ENCODE peak calls at places on chromosome 20, in ten cellular contexts. One of them, this sample, is unnamed.
A peak's percentile ranks its signal among the peaks of the same experiment; 100 is the strongest.

GRCh38 chr20:23047738-23048214 is 1.7 kb downstream of the THBD start:
- DNase-seq in EL: no peak
- DNase-seq in AG09319: no peak
- DNase-seq in cerebellum: no peak
- DNase-seq in NCI-H510A treated with DMSO at 0.1 percent for 48 hours: peak; percentile 56
- DNase-seq in stimulated activated CD4-positive, alpha-beta T cell treated with anti-CD3 and anti-CD28 coated beads, Interleukin-12 subunit alpha, Interleukin-12 subunit beta, amount 100 ng/mL, for 24 hours: no peak
- DNase-seq in NCI-H774: peak; percentile 55
- DNase-seq in HCT116: no peak
- DNase-seq in lung: no peak
- DNase-seq in activated naive CD8-positive, alpha-beta T cell treated with anti-CD3 and anti-CD28 coated beads, Interleukin-2, amount 50 U/mL, for 24 hours: no peak
- DNase-seq in this sample: no peak

GRCh38 chr20:63896136-63896890 is 1.4 kb downstream of the DNAJC5 start:
- DNase-seq in NCI-H510A treated with DMSO at 0.1 percent for 48 hours: peak; percentile 75
- DNase-seq in stimulated activated CD4-positive, alpha-beta T cell treated with anti-CD3 and anti-CD28 coated beads, Interleukin-12 subunit alpha, Interleukin-12 subunit beta, amount 100 ng/mL, for 24 hours: no peak
- DNase-seq in activated naive CD8-positive, alpha-beta T cell treated with anti-CD3 and anti-CD28 coated beads, Interleukin-2, amount 50 U/mL, for 24 hours: peak; percentile 26
- DNase-seq in HCT116: no peak
- DNase-seq in AG09319: no peak
- DNase-seq in cerebellum: no peak
- DNase-seq in lung: peak; percentile 51
- DNase-seq in EL: peak; percentile 34
- DNase-seq in NCI-H774: peak; percentile 80
- DNase-seq in this sample: peak; percentile 54

GRCh38 chr20:44145131-44145770 is 41.7 kb downstream of the JPH2 start:
- DNase-seq in NCI-H774: no peak
- DNase-seq in NCI-H510A treated with DMSO at 0.1 percent for 48 hours: no peak
- DNase-seq in HCT116: no peak
- DNase-seq in activated naive CD8-positive, alpha-beta T cell treated with anti-CD3 and anti-CD28 coated beads, Interleukin-2, amount 50 U/mL, for 24 hours: no peak
- DNase-seq in EL: no peak
- DNase-seq in stimulated activated CD4-positive, alpha-beta T cell treated with anti-CD3 and anti-CD28 coated beads, Interleukin-12 subunit alpha, Interleukin-12 subunit beta, amount 100 ng/mL, for 24 hours: no peak
- DNase-seq in lung: no peak
- DNase-seq in AG09319: no peak
- DNase-seq in cerebellum: no peak
- DNase-seq in this sample: no peak

GRCh38 chr20:59044796-59045195 is 2.2 kb upstream of the PRELID3B start:
- DNase-seq in EL: no peak
- DNase-seq in NCI-H510A treated with DMSO at 0.1 percent for 48 hours: no peak
- DNase-seq in activated naive CD8-positive, alpha-beta T cell treated with anti-CD3 and anti-CD28 coated beads, Interleukin-2, amount 50 U/mL, for 24 hours: no peak
- DNase-seq in stimulated activated CD4-positive, alpha-beta T cell treated with anti-CD3 and anti-CD28 coated beads, Interleukin-12 subunit alpha, Interleukin-12 subunit beta, amount 100 ng/mL, for 24 hours: no peak
- DNase-seq in NCI-H774: no peak
- DNase-seq in cerebellum: no peak
- DNase-seq in lung: no peak
- DNase-seq in HCT116: no peak
- DNase-seq in AG09319: no peak
- DNase-seq in this sample: no peak

GRCh38 chr20:6231551-6231950 is 108.7 kb upstream of the FERMT1 start:
- DNase-seq in NCI-H510A treated with DMSO at 0.1 percent for 48 hours: no peak
- DNase-seq in HCT116: no peak
- DNase-seq in EL: no peak
- DNase-seq in activated naive CD8-positive, alpha-beta T cell treated with anti-CD3 and anti-CD28 coated beads, Interleukin-2, amount 50 U/mL, for 24 hours: no peak
- DNase-seq in NCI-H774: no peak
- DNase-seq in stimulated activated CD4-positive, alpha-beta T cell treated with anti-CD3 and anti-CD28 coated beads, Interleukin-12 subunit alpha, Interleukin-12 subunit beta, amount 100 ng/mL, for 24 hours: no peak
- DNase-seq in cerebellum: no peak
- DNase-seq in lung: no peak
- DNase-seq in AG09319: no peak
- DNase-seq in this sample: peak; percentile 12

GRCh38 chr20:53574259-53574789 is 19.3 kb downstream of the ZNF217 start:
- DNase-seq in HCT116: no peak
- DNase-seq in NCI-H510A treated with DMSO at 0.1 percent for 48 hours: no peak
- DNase-seq in cerebellum: no peak
- DNase-seq in NCI-H774: no peak
- DNase-seq in stimulated activated CD4-positive, alpha-beta T cell treated with anti-CD3 and anti-CD28 coated beads, Interleukin-12 subunit alpha, Interleukin-12 subunit beta, amount 100 ng/mL, for 24 hours: no peak
- DNase-seq in EL: no peak
- DNase-seq in AG09319: no peak
- DNase-seq in activated naive CD8-positive, alpha-beta T cell treated with anti-CD3 and anti-CD28 coated beads, Interleukin-2, amount 50 U/mL, for 24 hours: no peak
- DNase-seq in lung: no peak
- DNase-seq in this sample: no peak

GRCh38 chr20:5848711-5849505 is 98.7 kb downstream of the SHLD1 start:
- DNase-seq in AG09319: no peak
- DNase-seq in EL: peak; percentile 30
- DNase-seq in NCI-H774: no peak
- DNase-seq in NCI-H510A treated with DMSO at 0.1 percent for 48 hours: peak; percentile 60
- DNase-seq in activated naive CD8-positive, alpha-beta T cell treated with anti-CD3 and anti-CD28 coated beads, Interleukin-2, amount 50 U/mL, for 24 hours: no peak
- DNase-seq in HCT116: no peak
- DNase-seq in lung: no peak
- DNase-seq in stimulated activated CD4-positive, alpha-beta T cell treated with anti-CD3 and anti-CD28 coated beads, Interleukin-12 subunit alpha, Interleukin-12 subunit beta, amount 100 ng/mL, for 24 hours: no peak
- DNase-seq in cerebellum: peak; percentile 86
- DNase-seq in this sample: peak; percentile 76

GRCh38 chr20:6134592-6134991 is 11.8 kb upstream of the FERMT1 start:
- DNase-seq in cerebellum: no peak
- DNase-seq in HCT116: no peak
- DNase-seq in activated naive CD8-positive, alpha-beta T cell treated with anti-CD3 and anti-CD28 coated beads, Interleukin-2, amount 50 U/mL, for 24 hours: no peak
- DNase-seq in lung: no peak
- DNase-seq in EL: no peak
- DNase-seq in AG09319: no peak
- DNase-seq in NCI-H774: no peak
- DNase-seq in stimulated activated CD4-positive, alpha-beta T cell treated with anti-CD3 and anti-CD28 coated beads, Interleukin-12 subunit alpha, Interleukin-12 subunit beta, amount 100 ng/mL, for 24 hours: no peak
- DNase-seq in NCI-H510A treated with DMSO at 0.1 percent for 48 hours: no peak
- DNase-seq in this sample: no peak

GRCh38 chr20:59988141-59988540 is 29.9 kb downstream of the CDH26 start:
- DNase-seq in cerebellum: peak; percentile 5
- DNase-seq in NCI-H774: peak; percentile 39
- DNase-seq in lung: peak; percentile 74
- DNase-seq in stimulated activated CD4-positive, alpha-beta T cell treated with anti-CD3 and anti-CD28 coated beads, Interleukin-12 subunit alpha, Interleukin-12 subunit beta, amount 100 ng/mL, for 24 hours: no peak
- DNase-seq in EL: peak; percentile 9
- DNase-seq in HCT116: peak; percentile 80
- DNase-seq in NCI-H510A treated with DMSO at 0.1 percent for 48 hours: peak; percentile 57
- DNase-seq in AG09319: no peak
- DNase-seq in activated naive CD8-positive, alpha-beta T cell treated with anti-CD3 and anti-CD28 coated beads, Interleukin-2, amount 50 U/mL, for 24 hours: no peak
- DNase-seq in this sample: peak; percentile 78

GRCh38 chr20:41249371-41249770 is 68.2 kb downstream of the ZHX3 start:
- DNase-seq in EL: peak; percentile 86
- DNase-seq in AG09319: peak; percentile 40
- DNase-seq in stimulated activated CD4-positive, alpha-beta T cell treated with anti-CD3 and anti-CD28 coated beads, Interleukin-12 subunit alpha, Interleukin-12 subunit beta, amount 100 ng/mL, for 24 hours: no peak
- DNase-seq in HCT116: no peak
- DNase-seq in lung: no peak
- DNase-seq in NCI-H774: no peak
- DNase-seq in cerebellum: peak; percentile 49
- DNase-seq in activated naive CD8-positive, alpha-beta T cell treated with anti-CD3 and anti-CD28 coated beads, Interleukin-2, amount 50 U/mL, for 24 hours: no peak
- DNase-seq in NCI-H510A treated with DMSO at 0.1 percent for 48 hours: no peak
- DNase-seq in this sample: peak; percentile 80

GRCh38 chr20:23569570-23569969 is 1.3 kb upstream of the CST9L start:
- DNase-seq in activated naive CD8-positive, alpha-beta T cell treated with anti-CD3 and anti-CD28 coated beads, Interleukin-2, amount 50 U/mL, for 24 hours: no peak
- DNase-seq in AG09319: no peak
- DNase-seq in NCI-H510A treated with DMSO at 0.1 percent for 48 hours: no peak
- DNase-seq in HCT116: no peak
- DNase-seq in cerebellum: no peak
- DNase-seq in EL: no peak
- DNase-seq in NCI-H774: no peak
- DNase-seq in stimulated activated CD4-positive, alpha-beta T cell treated with anti-CD3 and anti-CD28 coated beads, Interleukin-12 subunit alpha, Interleukin-12 subunit beta, amount 100 ng/mL, for 24 hours: no peak
- DNase-seq in lung: no peak
- DNase-seq in this sample: no peak

GRCh38 chr20:54267510-54268003 is 59.7 kb downstream of the PFDN4 start:
- DNase-seq in NCI-H774: no peak
- DNase-seq in HCT116: peak; percentile 87
- DNase-seq in NCI-H510A treated with DMSO at 0.1 percent for 48 hours: peak; percentile 4
- DNase-seq in cerebellum: no peak
- DNase-seq in AG09319: no peak
- DNase-seq in stimulated activated CD4-positive, alpha-beta T cell treated with anti-CD3 and anti-CD28 coated beads, Interleukin-12 subunit alpha, Interleukin-12 subunit beta, amount 100 ng/mL, for 24 hours: no peak
- DNase-seq in lung: peak; percentile 32
- DNase-seq in activated naive CD8-positive, alpha-beta T cell treated with anti-CD3 and anti-CD28 coated beads, Interleukin-2, amount 50 U/mL, for 24 hours: no peak
- DNase-seq in EL: no peak
- DNase-seq in this sample: peak; percentile 54

GRCh38 chr20:1341561-1342265 is 12.8 kb upstream of the SDCBP2 start:
- DNase-seq in EL: peak; percentile 61
- DNase-seq in cerebellum: no peak
- DNase-seq in NCI-H774: no peak
- DNase-seq in NCI-H510A treated with DMSO at 0.1 percent for 48 hours: no peak
- DNase-seq in stimulated activated CD4-positive, alpha-beta T cell treated with anti-CD3 and anti-CD28 coated beads, Interleukin-12 subunit alpha, Interleukin-12 subunit beta, amount 100 ng/mL, for 24 hours: no peak
- DNase-seq in HCT116: no peak
- DNase-seq in lung: peak; percentile 20
- DNase-seq in AG09319: no peak
- DNase-seq in activated naive CD8-positive, alpha-beta T cell treated with anti-CD3 and anti-CD28 coated beads, Interleukin-2, amount 50 U/mL, for 24 hours: no peak
- DNase-seq in this sample: no peak

GRCh38 chr20:58242824-58243223 is 14.4 kb upstream of the ANKRD60 start:
- DNase-seq in NCI-H510A treated with DMSO at 0.1 percent for 48 hours: no peak
- DNase-seq in AG09319: no peak
- DNase-seq in NCI-H774: no peak
- DNase-seq in stimulated activated CD4-positive, alpha-beta T cell treated with anti-CD3 and anti-CD28 coated beads, Interleukin-12 subunit alpha, Interleukin-12 subunit beta, amount 100 ng/mL, for 24 hours: no peak
- DNase-seq in lung: no peak
- DNase-seq in HCT116: no peak
- DNase-seq in EL: no peak
- DNase-seq in activated naive CD8-positive, alpha-beta T cell treated with anti-CD3 and anti-CD28 coated beads, Interleukin-2, amount 50 U/mL, for 24 hours: no peak
- DNase-seq in cerebellum: no peak
- DNase-seq in this sample: no peak

GRCh38 chr20:51826372-51826771 is 24.1 kb upstream of the SALL4 start:
- DNase-seq in HCT116: no peak
- DNase-seq in activated naive CD8-positive, alpha-beta T cell treated with anti-CD3 and anti-CD28 coated beads, Interleukin-2, amount 50 U/mL, for 24 hours: no peak
- DNase-seq in NCI-H774: no peak
- DNase-seq in AG09319: no peak
- DNase-seq in NCI-H510A treated with DMSO at 0.1 percent for 48 hours: no peak
- DNase-seq in stimulated activated CD4-positive, alpha-beta T cell treated with anti-CD3 and anti-CD28 coated beads, Interleukin-12 subunit alpha, Interleukin-12 subunit beta, amount 100 ng/mL, for 24 hours: no peak
- DNase-seq in lung: no peak
- DNase-seq in EL: no peak
- DNase-seq in cerebellum: no peak
- DNase-seq in this sample: no peak

GRCh38 chr20:45409531-45410272 is 1.6 kb downstream of the DBNDD2 start:
- DNase-seq in activated naive CD8-positive, alpha-beta T cell treated with anti-CD3 and anti-CD28 coated beads, Interleukin-2, amount 50 U/mL, for 24 hours: no peak
- DNase-seq in stimulated activated CD4-positive, alpha-beta T cell treated with anti-CD3 and anti-CD28 coated beads, Interleukin-12 subunit alpha, Interleukin-12 subunit beta, amount 100 ng/mL, for 24 hours: no peak
- DNase-seq in NCI-H774: no peak
- DNase-seq in NCI-H510A treated with DMSO at 0.1 percent for 48 hours: no peak
- DNase-seq in lung: no peak
- DNase-seq in cerebellum: no peak
- DNase-seq in HCT116: no peak
- DNase-seq in EL: no peak
- DNase-seq in AG09319: no peak
- DNase-seq in this sample: no peak

GRCh38 chr20:47160240-47160639 is 196.3 kb downstream of the ZMYND8 start:
- DNase-seq in AG09319: no peak
- DNase-seq in cerebellum: no peak
- DNase-seq in lung: no peak
- DNase-seq in NCI-H510A treated with DMSO at 0.1 percent for 48 hours: no peak
- DNase-seq in activated naive CD8-positive, alpha-beta T cell treated with anti-CD3 and anti-CD28 coated beads, Interleukin-2, amount 50 U/mL, for 24 hours: no peak
- DNase-seq in stimulated activated CD4-positive, alpha-beta T cell treated with anti-CD3 and anti-CD28 coated beads, Interleukin-12 subunit alpha, Interleukin-12 subunit beta, amount 100 ng/mL, for 24 hours: no peak
- DNase-seq in EL: no peak
- DNase-seq in HCT116: no peak
- DNase-seq in NCI-H774: no peak
- DNase-seq in this sample: no peak

GRCh38 chr20:51379601-51380341 is 162.7 kb downstream of the NFATC2 start:
- DNase-seq in lung: no peak
- DNase-seq in NCI-H774: no peak
- DNase-seq in NCI-H510A treated with DMSO at 0.1 percent for 48 hours: no peak
- DNase-seq in AG09319: no peak
- DNase-seq in stimulated activated CD4-positive, alpha-beta T cell treated with anti-CD3 and anti-CD28 coated beads, Interleukin-12 subunit alpha, Interleukin-12 subunit beta, amount 100 ng/mL, for 24 hours: no peak
- DNase-seq in HCT116: no peak
- DNase-seq in EL: no peak
- DNase-seq in activated naive CD8-positive, alpha-beta T cell treated with anti-CD3 and anti-CD28 coated beads, Interleukin-2, amount 50 U/mL, for 24 hours: no peak
- DNase-seq in cerebellum: no peak
- DNase-seq in this sample: peak; percentile 52

GRCh38 chr20:1417790-1418189 is 24.9 kb upstream of the FKBP1A start:
- DNase-seq in lung: no peak
- DNase-seq in NCI-H510A treated with DMSO at 0.1 percent for 48 hours: no peak
- DNase-seq in EL: no peak
- DNase-seq in AG09319: no peak
- DNase-seq in HCT116: no peak
- DNase-seq in NCI-H774: no peak
- DNase-seq in cerebellum: no peak
- DNase-seq in activated naive CD8-positive, alpha-beta T cell treated with anti-CD3 and anti-CD28 coated beads, Interleukin-2, amount 50 U/mL, for 24 hours: no peak
- DNase-seq in stimulated activated CD4-positive, alpha-beta T cell treated with anti-CD3 and anti-CD28 coated beads, Interleukin-12 subunit alpha, Interleukin-12 subunit beta, amount 100 ng/mL, for 24 hours: no peak
- DNase-seq in this sample: no peak

GRCh38 chr20:25372584-25373336 is 17.9 kb downstream of the ABHD12 start:
- DNase-seq in lung: no peak
- DNase-seq in AG09319: peak; percentile 44
- DNase-seq in activated naive CD8-positive, alpha-beta T cell treated with anti-CD3 and anti-CD28 coated beads, Interleukin-2, amount 50 U/mL, for 24 hours: no peak
- DNase-seq in HCT116: no peak
- DNase-seq in NCI-H510A treated with DMSO at 0.1 percent for 48 hours: no peak
- DNase-seq in cerebellum: no peak
- DNase-seq in stimulated activated CD4-positive, alpha-beta T cell treated with anti-CD3 and anti-CD28 coated beads, Interleukin-12 subunit alpha, Interleukin-12 subunit beta, amount 100 ng/mL, for 24 hours: no peak
- DNase-seq in NCI-H774: no peak
- DNase-seq in EL: peak; percentile 94
- DNase-seq in this sample: peak; percentile 88

GRCh38 chr20:21027569-21027968 is 78.6 kb downstream of the LINC00237 start:
- DNase-seq in EL: peak; percentile 29
- DNase-seq in NCI-H774: no peak
- DNase-seq in AG09319: no peak
- DNase-seq in HCT116: peak; percentile 54
- DNase-seq in activated naive CD8-positive, alpha-beta T cell treated with anti-CD3 and anti-CD28 coated beads, Interleukin-2, amount 50 U/mL, for 24 hours: no peak
- DNase-seq in stimulated activated CD4-positive, alpha-beta T cell treated with anti-CD3 and anti-CD28 coated beads, Interleukin-12 subunit alpha, Interleukin-12 subunit beta, amount 100 ng/mL, for 24 hours: no peak
- DNase-seq in lung: no peak
- DNase-seq in cerebellum: no peak
- DNase-seq in NCI-H510A treated with DMSO at 0.1 percent for 48 hours: no peak
- DNase-seq in this sample: peak; percentile 35

GRCh38 chr20:32152421-32153155 is 43.1 kb downstream of the TM9SF4 start:
- DNase-seq in AG09319: no peak
- DNase-seq in cerebellum: no peak
- DNase-seq in HCT116: no peak
- DNase-seq in lung: no peak
- DNase-seq in stimulated activated CD4-positive, alpha-beta T cell treated with anti-CD3 and anti-CD28 coated beads, Interleukin-12 subunit alpha, Interleukin-12 subunit beta, amount 100 ng/mL, for 24 hours: no peak
- DNase-seq in activated naive CD8-positive, alpha-beta T cell treated with anti-CD3 and anti-CD28 coated beads, Interleukin-2, amount 50 U/mL, for 24 hours: no peak
- DNase-seq in NCI-H774: no peak
- DNase-seq in NCI-H510A treated with DMSO at 0.1 percent for 48 hours: no peak
- DNase-seq in EL: no peak
- DNase-seq in this sample: no peak

GRCh38 chr20:48630342-48631075 is 197.3 kb downstream of the PREX1 start:
- DNase-seq in EL: peak; percentile 15
- DNase-seq in activated naive CD8-positive, alpha-beta T cell treated with anti-CD3 and anti-CD28 coated beads, Interleukin-2, amount 50 U/mL, for 24 hours: no peak
- DNase-seq in lung: no peak
- DNase-seq in NCI-H774: no peak
- DNase-seq in NCI-H510A treated with DMSO at 0.1 percent for 48 hours: no peak
- DNase-seq in AG09319: no peak
- DNase-seq in cerebellum: no peak
- DNase-seq in stimulated activated CD4-positive, alpha-beta T cell treated with anti-CD3 and anti-CD28 coated beads, Interleukin-12 subunit alpha, Interleukin-12 subunit beta, amount 100 ng/mL, for 24 hours: no peak
- DNase-seq in HCT116: no peak
- DNase-seq in this sample: peak; percentile 56

GRCh38 chr20:36644713-36645109 is 1.3 kb downstream of the SLA2 start:
- DNase-seq in EL: no peak
- DNase-seq in stimulated activated CD4-positive, alpha-beta T cell treated with anti-CD3 and anti-CD28 coated beads, Interleukin-12 subunit alpha, Interleukin-12 subunit beta, amount 100 ng/mL, for 24 hours: peak; percentile 43
- DNase-seq in NCI-H510A treated with DMSO at 0.1 percent for 48 hours: no peak
- DNase-seq in lung: no peak
- DNase-seq in cerebellum: no peak
- DNase-seq in activated naive CD8-positive, alpha-beta T cell treated with anti-CD3 and anti-CD28 coated beads, Interleukin-2, amount 50 U/mL, for 24 hours: peak; percentile 40
- DNase-seq in NCI-H774: no peak
- DNase-seq in HCT116: no peak
- DNase-seq in AG09319: no peak
- DNase-seq in this sample: no peak

GRCh38 chr20:18973499-18974173 is 160.1 kb downstream of the SCP2D1 start:
- DNase-seq in lung: no peak
- DNase-seq in HCT116: no peak
- DNase-seq in stimulated activated CD4-positive, alpha-beta T cell treated with anti-CD3 and anti-CD28 coated beads, Interleukin-12 subunit alpha, Interleukin-12 subunit beta, amount 100 ng/mL, for 24 hours: no peak
- DNase-seq in activated naive CD8-positive, alpha-beta T cell treated with anti-CD3 and anti-CD28 coated beads, Interleukin-2, amount 50 U/mL, for 24 hours: no peak
- DNase-seq in cerebellum: no peak
- DNase-seq in NCI-H774: no peak
- DNase-seq in AG09319: no peak
- DNase-seq in EL: no peak
- DNase-seq in NCI-H510A treated with DMSO at 0.1 percent for 48 hours: no peak
- DNase-seq in this sample: no peak

GRCh38 chr20:51687071-51687470 is 81.1 kb downstream of the ATP9A start:
- DNase-seq in NCI-H774: no peak
- DNase-seq in NCI-H510A treated with DMSO at 0.1 percent for 48 hours: no peak
- DNase-seq in cerebellum: no peak
- DNase-seq in EL: peak; percentile 74
- DNase-seq in activated naive CD8-positive, alpha-beta T cell treated with anti-CD3 and anti-CD28 coated beads, Interleukin-2, amount 50 U/mL, for 24 hours: no peak
- DNase-seq in stimulated activated CD4-positive, alpha-beta T cell treated with anti-CD3 and anti-CD28 coated beads, Interleukin-12 subunit alpha, Interleukin-12 subunit beta, amount 100 ng/mL, for 24 hours: no peak
- DNase-seq in lung: no peak
- DNase-seq in HCT116: peak; percentile 63
- DNase-seq in AG09319: no peak
- DNase-seq in this sample: peak; percentile 88

This sample was measured in A172.